ENCODE peak calls at places on chromosomes 11 and 22, in ten cellular contexts. One of them, this sample, is unnamed.
A peak's percentile ranks its signal among the peaks of the same experiment; 100 is the strongest.

GRCh38 chr22:41862530-41863266 is 29.8 kb downstream of the SREBF2 start:
- DNase-seq in T-helper 2 cell: no peak
- DNase-seq in SW480: no peak
- DNase-seq in GDM1: no peak
- DNase-seq in stimulated activated CD8-positive, alpha-beta memory T cell treated with anti-CD3 and anti-CD28 coated beads, Interleukin-15, amount 100 ng/mL, for 4 hours: peak; percentile 19
- DNase-seq in iPS DF 19.7: no peak
- DNase-seq in activated CD8-positive, alpha-beta memory T cell treated with anti-CD3 and anti-CD28 coated beads, Interleukin-2, amount 50 U/mL, for 48 hours: peak; percentile 84
- DNase-seq in prostate gland: no peak
- DNase-seq in H1: no peak
- DNase-seq in GF-D8: no peak
- DNase-seq in this sample: no peak

GRCh38 chr22:50584106-50585096 is 1.8 kb upstream of the CHKB start:
- DNase-seq in iPS DF 19.7: no peak
- DNase-seq in H1: no peak
- DNase-seq in activated CD8-positive, alpha-beta memory T cell treated with anti-CD3 and anti-CD28 coated beads, Interleukin-2, amount 50 U/mL, for 48 hours: no peak
- DNase-seq in GF-D8: no peak
- DNase-seq in GDM1: no peak
- DNase-seq in SW480: peak; percentile 66
- DNase-seq in T-helper 2 cell: no peak
- DNase-seq in stimulated activated CD8-positive, alpha-beta memory T cell treated with anti-CD3 and anti-CD28 coated beads, Interleukin-15, amount 100 ng/mL, for 4 hours: no peak
- DNase-seq in prostate gland: no peak
- DNase-seq in this sample: no peak

GRCh38 chr11:113083571-113083970 is 122.4 kb downstream of the NCAM1 start:
- DNase-seq in prostate gland: no peak
- DNase-seq in GF-D8: no peak
- DNase-seq in activated CD8-positive, alpha-beta memory T cell treated with anti-CD3 and anti-CD28 coated beads, Interleukin-2, amount 50 U/mL, for 48 hours: no peak
- DNase-seq in iPS DF 19.7: no peak
- DNase-seq in T-helper 2 cell: no peak
- DNase-seq in GDM1: no peak
- DNase-seq in H1: no peak
- DNase-seq in SW480: no peak
- DNase-seq in stimulated activated CD8-positive, alpha-beta memory T cell treated with anti-CD3 and anti-CD28 coated beads, Interleukin-15, amount 100 ng/mL, for 4 hours: no peak
- DNase-seq in this sample: no peak

GRCh38 chr11:131750692-131751091 is 380.3 kb downstream of the NTM start:
- DNase-seq in SW480: no peak
- DNase-seq in H1: no peak
- DNase-seq in stimulated activated CD8-positive, alpha-beta memory T cell treated with anti-CD3 and anti-CD28 coated beads, Interleukin-15, amount 100 ng/mL, for 4 hours: no peak
- DNase-seq in GDM1: no peak
- DNase-seq in prostate gland: no peak
- DNase-seq in T-helper 2 cell: no peak
- DNase-seq in GF-D8: no peak
- DNase-seq in activated CD8-positive, alpha-beta memory T cell treated with anti-CD3 and anti-CD28 coated beads, Interleukin-2, amount 50 U/mL, for 48 hours: no peak
- DNase-seq in iPS DF 19.7: no peak
- DNase-seq in this sample: no peak

GRCh38 chr11:67503119-67504022 is 1.8 kb downstream of the PITPNM1 start:
- DNase-seq in stimulated activated CD8-positive, alpha-beta memory T cell treated with anti-CD3 and anti-CD28 coated beads, Interleukin-15, amount 100 ng/mL, for 4 hours: no peak
- DNase-seq in activated CD8-positive, alpha-beta memory T cell treated with anti-CD3 and anti-CD28 coated beads, Interleukin-2, amount 50 U/mL, for 48 hours: no peak
- DNase-seq in H1: no peak
- DNase-seq in GDM1: no peak
- DNase-seq in GF-D8: no peak
- DNase-seq in T-helper 2 cell: no peak
- DNase-seq in prostate gland: no peak
- DNase-seq in SW480: no peak
- DNase-seq in iPS DF 19.7: no peak
- DNase-seq in this sample: no peak

GRCh38 chr22:50153056-50153755 is 17.3 kb upstream of the PANX2 start:
- DNase-seq in prostate gland: no peak
- DNase-seq in activated CD8-positive, alpha-beta memory T cell treated with anti-CD3 and anti-CD28 coated beads, Interleukin-2, amount 50 U/mL, for 48 hours: no peak
- DNase-seq in stimulated activated CD8-positive, alpha-beta memory T cell treated with anti-CD3 and anti-CD28 coated beads, Interleukin-15, amount 100 ng/mL, for 4 hours: no peak
- DNase-seq in iPS DF 19.7: no peak
- DNase-seq in H1: no peak
- DNase-seq in SW480: no peak
- DNase-seq in GDM1: no peak
- DNase-seq in GF-D8: no peak
- DNase-seq in T-helper 2 cell: no peak
- DNase-seq in this sample: no peak

GRCh38 chr11:115670538-115671200 is 166.5 kb upstream of the CADM1 start:
- DNase-seq in T-helper 2 cell: no peak
- DNase-seq in iPS DF 19.7: no peak
- DNase-seq in stimulated activated CD8-positive, alpha-beta memory T cell treated with anti-CD3 and anti-CD28 coated beads, Interleukin-15, amount 100 ng/mL, for 4 hours: no peak
- DNase-seq in activated CD8-positive, alpha-beta memory T cell treated with anti-CD3 and anti-CD28 coated beads, Interleukin-2, amount 50 U/mL, for 48 hours: no peak
- DNase-seq in SW480: no peak
- DNase-seq in GF-D8: no peak
- DNase-seq in H1: no peak
- DNase-seq in prostate gland: no peak
- DNase-seq in GDM1: no peak
- DNase-seq in this sample: no peak

GRCh38 chr11:94700631-94701030 is 67.5 kb upstream of the AMOTL1 start:
- DNase-seq in iPS DF 19.7: no peak
- DNase-seq in T-helper 2 cell: no peak
- DNase-seq in stimulated activated CD8-positive, alpha-beta memory T cell treated with anti-CD3 and anti-CD28 coated beads, Interleukin-15, amount 100 ng/mL, for 4 hours: no peak
- DNase-seq in prostate gland: no peak
- DNase-seq in SW480: no peak
- DNase-seq in GDM1: no peak
- DNase-seq in activated CD8-positive, alpha-beta memory T cell treated with anti-CD3 and anti-CD28 coated beads, Interleukin-2, amount 50 U/mL, for 48 hours: no peak
- DNase-seq in H1: no peak
- DNase-seq in GF-D8: no peak
- DNase-seq in this sample: no peak

GRCh38 chr11:104573431-104573830 is 324.8 kb downstream of the CASP12 start:
- DNase-seq in iPS DF 19.7: no peak
- DNase-seq in stimulated activated CD8-positive, alpha-beta memory T cell treated with anti-CD3 and anti-CD28 coated beads, Interleukin-15, amount 100 ng/mL, for 4 hours: no peak
- DNase-seq in SW480: no peak
- DNase-seq in H1: no peak
- DNase-seq in T-helper 2 cell: no peak
- DNase-seq in GF-D8: no peak
- DNase-seq in activated CD8-positive, alpha-beta memory T cell treated with anti-CD3 and anti-CD28 coated beads, Interleukin-2, amount 50 U/mL, for 48 hours: no peak
- DNase-seq in prostate gland: no peak
- DNase-seq in GDM1: no peak
- DNase-seq in this sample: no peak

GRCh38 chr22:39649500-39650089 is 79.0 kb downstream of the CACNA1I start:
- DNase-seq in H1: no peak
- DNase-seq in activated CD8-positive, alpha-beta memory T cell treated with anti-CD3 and anti-CD28 coated beads, Interleukin-2, amount 50 U/mL, for 48 hours: no peak
- DNase-seq in iPS DF 19.7: no peak
- DNase-seq in GF-D8: no peak
- DNase-seq in prostate gland: no peak
- DNase-seq in GDM1: no peak
- DNase-seq in T-helper 2 cell: no peak
- DNase-seq in SW480: no peak
- DNase-seq in stimulated activated CD8-positive, alpha-beta memory T cell treated with anti-CD3 and anti-CD28 coated beads, Interleukin-15, amount 100 ng/mL, for 4 hours: no peak
- DNase-seq in this sample: no peak

GRCh38 chr11:107836811-107837210 is 21.8 kb downstream of the SLC35F2 start:
- DNase-seq in GF-D8: no peak
- DNase-seq in iPS DF 19.7: no peak
- DNase-seq in SW480: no peak
- DNase-seq in T-helper 2 cell: no peak
- DNase-seq in H1: no peak
- DNase-seq in GDM1: no peak
- DNase-seq in activated CD8-positive, alpha-beta memory T cell treated with anti-CD3 and anti-CD28 coated beads, Interleukin-2, amount 50 U/mL, for 48 hours: no peak
- DNase-seq in stimulated activated CD8-positive, alpha-beta memory T cell treated with anti-CD3 and anti-CD28 coated beads, Interleukin-15, amount 100 ng/mL, for 4 hours: no peak
- DNase-seq in prostate gland: no peak
- DNase-seq in this sample: no peak

This sample was measured in AML-193.